ENCODE peak calls at places on chromosomes 11 and 22, in six cellular contexts. One of them, this sample, is unnamed.

GRCh38 chr11:747176-748006 is at the start of gene TALDO1:
- DNase-seq in IMR-90: peak
- DNase-seq in natural killer cell: peak
- DNase-seq in Caco-2: peak
- DNase-seq in D341Med: peak
- DNase-seq in left ventricle myocardium inferior: peak
- DNase-seq in this sample: peak

GRCh38 chr11:93024376-93024775 is 54.9 kb downstream of the MTNR1B start:
- DNase-seq in IMR-90: peak
- DNase-seq in natural killer cell: no peak
- DNase-seq in Caco-2: no peak
- DNase-seq in D341Med: no peak
- DNase-seq in left ventricle myocardium inferior: no peak
- DNase-seq in this sample: no peak

GRCh38 chr11:85736121-85736520 is 50.1 kb upstream of the CCDC89 start:
- DNase-seq in IMR-90: no peak
- DNase-seq in natural killer cell: no peak
- DNase-seq in Caco-2: no peak
- DNase-seq in D341Med: no peak
- DNase-seq in left ventricle myocardium inferior: no peak
- DNase-seq in this sample: no peak

GRCh38 chr11:82546556-82547162 is 187.0 kb downstream of the FAM181B start:
- DNase-seq in IMR-90: no peak
- DNase-seq in natural killer cell: no peak
- DNase-seq in Caco-2: peak
- DNase-seq in D341Med: no peak
- DNase-seq in left ventricle myocardium inferior: no peak
- DNase-seq in this sample: no peak

GRCh38 chr11:99452076-99452475 is 431.3 kb downstream of the CNTN5 start:
- DNase-seq in IMR-90: no peak
- DNase-seq in natural killer cell: no peak
- DNase-seq in Caco-2: no peak
- DNase-seq in D341Med: no peak
- DNase-seq in left ventricle myocardium inferior: no peak
- DNase-seq in this sample: no peak

GRCh38 chr11:119742263-119742861 is 13.4 kb upstream of the NECTIN1 start:
- DNase-seq in IMR-90: no peak
- DNase-seq in natural killer cell: no peak
- DNase-seq in Caco-2: no peak
- DNase-seq in D341Med: no peak
- DNase-seq in left ventricle myocardium inferior: no peak
- DNase-seq in this sample: no peak

GRCh38 chr11:36736103-36736502 is 138.1 kb upstream of the RAG2 start:
- DNase-seq in IMR-90: no peak
- DNase-seq in natural killer cell: no peak
- DNase-seq in Caco-2: no peak
- DNase-seq in D341Med: no peak
- DNase-seq in left ventricle myocardium inferior: no peak
- DNase-seq in this sample: no peak

GRCh38 chr22:20957118-20957690 is 9.9 kb upstream of the AIFM3 start:
- DNase-seq in IMR-90: no peak
- DNase-seq in natural killer cell: no peak
- DNase-seq in Caco-2: no peak
- DNase-seq in D341Med: no peak
- DNase-seq in left ventricle myocardium inferior: no peak
- DNase-seq in this sample: no peak

GRCh38 chr11:61334434-61335354 is 1.7 kb downstream of the TKFC start:
- DNase-seq in IMR-90: peak
- DNase-seq in natural killer cell: no peak
- DNase-seq in Caco-2: no peak
- DNase-seq in D341Med: no peak
- DNase-seq in left ventricle myocardium inferior: no peak
- DNase-seq in this sample: no peak

GRCh38 chr22:35559354-35560005 is 18.8 kb downstream of the RASD2 start:
- DNase-seq in IMR-90: no peak
- DNase-seq in natural killer cell: no peak
- DNase-seq in Caco-2: no peak
- DNase-seq in D341Med: no peak
- DNase-seq in left ventricle myocardium inferior: no peak
- DNase-seq in this sample: no peak

GRCh38 chr11:66639066-66639813 is 737 bp downstream of the RBM4 start:
- DNase-seq in IMR-90: peak
- DNase-seq in natural killer cell: peak
- DNase-seq in Caco-2: no peak
- DNase-seq in D341Med: no peak
- DNase-seq in left ventricle myocardium inferior: no peak
- DNase-seq in this sample: peak

GRCh38 chr11:93817426-93818348 is 32.7 kb downstream of the VSTM5 start:
- DNase-seq in IMR-90: no peak
- DNase-seq in natural killer cell: no peak
- DNase-seq in Caco-2: peak
- DNase-seq in D341Med: no peak
- DNase-seq in left ventricle myocardium inferior: no peak
- DNase-seq in this sample: no peak

GRCh38 chr11:60973699-60974098 is 2.2 kb downstream of the CD6 start:
- DNase-seq in IMR-90: no peak
- DNase-seq in natural killer cell: no peak
- DNase-seq in Caco-2: peak
- DNase-seq in D341Med: no peak
- DNase-seq in left ventricle myocardium inferior: no peak
- DNase-seq in this sample: no peak

GRCh38 chr11:106091480-106092123 is 14.1 kb downstream of the AASDHPPT start:
- DNase-seq in IMR-90: peak
- DNase-seq in natural killer cell: no peak
- DNase-seq in Caco-2: no peak
- DNase-seq in D341Med: no peak
- DNase-seq in left ventricle myocardium inferior: no peak
- DNase-seq in this sample: peak

GRCh38 chr11:114195981-114196731 is 100.0 kb upstream of the NNMT start:
- DNase-seq in IMR-90: no peak
- DNase-seq in natural killer cell: no peak
- DNase-seq in Caco-2: peak
- DNase-seq in D341Med: no peak
- DNase-seq in left ventricle myocardium inferior: no peak
- DNase-seq in this sample: no peak

GRCh38 chr11:61747389-61748285 is 4.8 kb upstream of the MYRF start:
- DNase-seq in IMR-90: peak
- DNase-seq in natural killer cell: peak
- DNase-seq in Caco-2: peak
- DNase-seq in D341Med: peak
- DNase-seq in left ventricle myocardium inferior: peak
- DNase-seq in this sample: peak

GRCh38 chr11:128848815-128849455 is 18.2 kb downstream of the KCNJ1 start:
- DNase-seq in IMR-90: peak
- DNase-seq in natural killer cell: peak
- DNase-seq in Caco-2: no peak
- DNase-seq in D341Med: peak
- DNase-seq in left ventricle myocardium inferior: peak
- DNase-seq in this sample: peak

GRCh38 chr11:94199367-94200130 is 70.9 kb downstream of the PANX1 start:
- DNase-seq in IMR-90: peak
- DNase-seq in natural killer cell: no peak
- DNase-seq in Caco-2: no peak
- DNase-seq in D341Med: no peak
- DNase-seq in left ventricle myocardium inferior: no peak
- DNase-seq in this sample: no peak

GRCh38 chr11:61293869-61294716 is 1.0 kb downstream of the VWCE start:
- DNase-seq in IMR-90: peak
- DNase-seq in natural killer cell: peak
- DNase-seq in Caco-2: peak
- DNase-seq in D341Med: peak
- DNase-seq in left ventricle myocardium inferior: peak
- DNase-seq in this sample: no peak

GRCh38 chr11:122653911-122654310 is 1.6 kb upstream of the UBASH3B start:
- DNase-seq in IMR-90: peak
- DNase-seq in natural killer cell: no peak
- DNase-seq in Caco-2: no peak
- DNase-seq in D341Med: no peak
- DNase-seq in left ventricle myocardium inferior: no peak
- DNase-seq in this sample: no peak

GRCh38 chr11:285021-285893 is 3.7 kb upstream of the PGGHG start:
- DNase-seq in IMR-90: no peak
- DNase-seq in natural killer cell: peak
- DNase-seq in Caco-2: peak
- DNase-seq in D341Med: peak
- DNase-seq in left ventricle myocardium inferior: no peak
- DNase-seq in this sample: no peak

GRCh38 chr22:25496396-25497064 is 67.9 kb upstream of the GRK3 start:
- DNase-seq in IMR-90: peak
- DNase-seq in natural killer cell: no peak
- DNase-seq in Caco-2: no peak
- DNase-seq in D341Med: no peak
- DNase-seq in left ventricle myocardium inferior: no peak
- DNase-seq in this sample: peak

GRCh38 chr11:76510060-76511047 is 65.5 kb downstream of the EMSY start:
- DNase-seq in IMR-90: peak
- DNase-seq in natural killer cell: no peak
- DNase-seq in Caco-2: no peak
- DNase-seq in D341Med: no peak
- DNase-seq in left ventricle myocardium inferior: no peak
- DNase-seq in this sample: no peak

GRCh38 chr11:20027546-20028014 is 132.7 kb downstream of the DBX1 start:
- DNase-seq in IMR-90: peak
- DNase-seq in natural killer cell: no peak
- DNase-seq in Caco-2: no peak
- DNase-seq in D341Med: no peak
- DNase-seq in left ventricle myocardium inferior: no peak
- DNase-seq in this sample: no peak

GRCh38 chr11:2088746-2089535 is 50.2 kb downstream of the IGF2 start:
- DNase-seq in IMR-90: no peak
- DNase-seq in natural killer cell: peak
- DNase-seq in Caco-2: no peak
- DNase-seq in D341Med: peak
- DNase-seq in left ventricle myocardium inferior: no peak
- DNase-seq in this sample: no peak